ENCODE peak calls at places on chromosome 10, in six cellular contexts. One of them, this sample, is unnamed.
A peak's percentile ranks its signal among the peaks of the same experiment; 100 is the strongest.

GRCh38 chr10:34522542-34522941 is 292.6 kb downstream of the PARD3 start:
- DNase-seq in stimulated activated CD8-positive, alpha-beta memory T cell treated with anti-CD3 and anti-CD28 coated beads, Interleukin-7, amount 100 ng/mL, for 1 hour: no peak
- DNase-seq in prostate gland: no peak
- DNase-seq in small intestine: peak; percentile 40
- DNase-seq in endothelial cell: no peak
- DNase-seq in hepatic stellate cell: peak; percentile 14
- DNase-seq in this sample: no peak

GRCh38 chr10:11789294-11789693 is 33.9 kb upstream of the PROSER2 start:
- DNase-seq in small intestine: no peak
- DNase-seq in prostate gland: no peak
- DNase-seq in endothelial cell: no peak
- DNase-seq in stimulated activated CD8-positive, alpha-beta memory T cell treated with anti-CD3 and anti-CD28 coated beads, Interleukin-7, amount 100 ng/mL, for 1 hour: no peak
- DNase-seq in hepatic stellate cell: no peak
- DNase-seq in this sample: no peak

GRCh38 chr10:13993634-13994033 is 337.1 kb downstream of the FRMD4A start:
- DNase-seq in small intestine: no peak
- DNase-seq in hepatic stellate cell: no peak
- DNase-seq in endothelial cell: no peak
- DNase-seq in prostate gland: no peak
- DNase-seq in stimulated activated CD8-positive, alpha-beta memory T cell treated with anti-CD3 and anti-CD28 coated beads, Interleukin-7, amount 100 ng/mL, for 1 hour: no peak
- DNase-seq in this sample: no peak

GRCh38 chr10:13839430-13839986 is 252.7 kb downstream of the PRPF18 start:
- DNase-seq in stimulated activated CD8-positive, alpha-beta memory T cell treated with anti-CD3 and anti-CD28 coated beads, Interleukin-7, amount 100 ng/mL, for 1 hour: no peak
- DNase-seq in endothelial cell: no peak
- DNase-seq in prostate gland: no peak
- DNase-seq in small intestine: no peak
- DNase-seq in hepatic stellate cell: peak; percentile 79
- DNase-seq in this sample: no peak

GRCh38 chr10:127524869-127525268 is 24.2 kb upstream of the NPS start:
- DNase-seq in hepatic stellate cell: no peak
- DNase-seq in stimulated activated CD8-positive, alpha-beta memory T cell treated with anti-CD3 and anti-CD28 coated beads, Interleukin-7, amount 100 ng/mL, for 1 hour: no peak
- DNase-seq in prostate gland: no peak
- DNase-seq in small intestine: no peak
- DNase-seq in endothelial cell: no peak
- DNase-seq in this sample: no peak

GRCh38 chr10:121662945-121663917 is 65.0 kb upstream of the FGFR2 start:
- DNase-seq in endothelial cell: peak; percentile 72
- DNase-seq in stimulated activated CD8-positive, alpha-beta memory T cell treated with anti-CD3 and anti-CD28 coated beads, Interleukin-7, amount 100 ng/mL, for 1 hour: no peak
- DNase-seq in hepatic stellate cell: no peak
- DNase-seq in prostate gland: no peak
- DNase-seq in small intestine: no peak
- DNase-seq in this sample: peak; percentile 75

GRCh38 chr10:13984647-13985155 is 346.0 kb downstream of the FRMD4A start:
- DNase-seq in stimulated activated CD8-positive, alpha-beta memory T cell treated with anti-CD3 and anti-CD28 coated beads, Interleukin-7, amount 100 ng/mL, for 1 hour: no peak
- DNase-seq in endothelial cell: no peak
- DNase-seq in small intestine: no peak
- DNase-seq in prostate gland: no peak
- DNase-seq in hepatic stellate cell: peak; percentile 81
- DNase-seq in this sample: no peak

GRCh38 chr10:69936091-69936490 is 116.6 kb upstream of the MACROH2A2 start:
- DNase-seq in small intestine: no peak
- DNase-seq in stimulated activated CD8-positive, alpha-beta memory T cell treated with anti-CD3 and anti-CD28 coated beads, Interleukin-7, amount 100 ng/mL, for 1 hour: no peak
- DNase-seq in prostate gland: no peak
- DNase-seq in endothelial cell: no peak
- DNase-seq in hepatic stellate cell: peak; percentile 25
- DNase-seq in this sample: no peak

GRCh38 chr10:89518876-89519842 is 16.2 kb downstream of the SLC16A12 start:
- DNase-seq in hepatic stellate cell: peak; percentile 35
- DNase-seq in small intestine: no peak
- DNase-seq in prostate gland: no peak
- DNase-seq in stimulated activated CD8-positive, alpha-beta memory T cell treated with anti-CD3 and anti-CD28 coated beads, Interleukin-7, amount 100 ng/mL, for 1 hour: no peak
- DNase-seq in endothelial cell: no peak
- DNase-seq in this sample: no peak

GRCh38 chr10:91251430-91252056 is 31.1 kb downstream of the PCGF5 start:
- DNase-seq in small intestine: peak; percentile 69
- DNase-seq in hepatic stellate cell: peak; percentile 4
- DNase-seq in endothelial cell: peak; percentile 46
- DNase-seq in stimulated activated CD8-positive, alpha-beta memory T cell treated with anti-CD3 and anti-CD28 coated beads, Interleukin-7, amount 100 ng/mL, for 1 hour: no peak
- DNase-seq in prostate gland: peak; percentile 45
- DNase-seq in this sample: peak; percentile 11

GRCh38 chr10:15168296-15168780 is at the start of gene NMT2:
- DNase-seq in hepatic stellate cell: peak; percentile 92
- DNase-seq in endothelial cell: no peak
- DNase-seq in stimulated activated CD8-positive, alpha-beta memory T cell treated with anti-CD3 and anti-CD28 coated beads, Interleukin-7, amount 100 ng/mL, for 1 hour: no peak
- DNase-seq in prostate gland: no peak
- DNase-seq in small intestine: peak; percentile 85
- DNase-seq in this sample: peak; percentile 39

GRCh38 chr10:109877546-109877945 is 45.8 kb downstream of the XPNPEP1 start:
- DNase-seq in endothelial cell: no peak
- DNase-seq in prostate gland: no peak
- DNase-seq in stimulated activated CD8-positive, alpha-beta memory T cell treated with anti-CD3 and anti-CD28 coated beads, Interleukin-7, amount 100 ng/mL, for 1 hour: no peak
- DNase-seq in small intestine: no peak
- DNase-seq in hepatic stellate cell: no peak
- DNase-seq in this sample: no peak

GRCh38 chr10:70106958-70107791 is 25.4 kb downstream of the AIFM2 start:
- DNase-seq in small intestine: no peak
- DNase-seq in hepatic stellate cell: no peak
- DNase-seq in endothelial cell: peak; percentile 73
- DNase-seq in stimulated activated CD8-positive, alpha-beta memory T cell treated with anti-CD3 and anti-CD28 coated beads, Interleukin-7, amount 100 ng/mL, for 1 hour: no peak
- DNase-seq in prostate gland: no peak
- DNase-seq in this sample: peak; percentile 70

GRCh38 chr10:1170867-1171180 is 114.6 kb downstream of the WDR37 start:
- DNase-seq in hepatic stellate cell: no peak
- DNase-seq in endothelial cell: no peak
- DNase-seq in small intestine: no peak
- DNase-seq in prostate gland: no peak
- DNase-seq in stimulated activated CD8-positive, alpha-beta memory T cell treated with anti-CD3 and anti-CD28 coated beads, Interleukin-7, amount 100 ng/mL, for 1 hour: no peak
- DNase-seq in this sample: no peak

GRCh38 chr10:133335238-133336122 is 1.2 kb downstream of the CALY start:
- DNase-seq in small intestine: peak; percentile 42
- DNase-seq in prostate gland: no peak
- DNase-seq in stimulated activated CD8-positive, alpha-beta memory T cell treated with anti-CD3 and anti-CD28 coated beads, Interleukin-7, amount 100 ng/mL, for 1 hour: peak; percentile 51
- DNase-seq in endothelial cell: peak; percentile 58
- DNase-seq in hepatic stellate cell: peak; percentile 83
- DNase-seq in this sample: no peak

GRCh38 chr10:129568562-129569344 is 101.7 kb downstream of the MGMT start:
- DNase-seq in small intestine: no peak
- DNase-seq in prostate gland: no peak
- DNase-seq in hepatic stellate cell: no peak
- DNase-seq in stimulated activated CD8-positive, alpha-beta memory T cell treated with anti-CD3 and anti-CD28 coated beads, Interleukin-7, amount 100 ng/mL, for 1 hour: no peak
- DNase-seq in endothelial cell: no peak
- DNase-seq in this sample: no peak

GRCh38 chr10:88193018-88193417 is 329.6 kb downstream of the PTEN start:
- DNase-seq in stimulated activated CD8-positive, alpha-beta memory T cell treated with anti-CD3 and anti-CD28 coated beads, Interleukin-7, amount 100 ng/mL, for 1 hour: no peak
- DNase-seq in prostate gland: no peak
- DNase-seq in small intestine: no peak
- DNase-seq in endothelial cell: no peak
- DNase-seq in hepatic stellate cell: no peak
- DNase-seq in this sample: no peak

GRCh38 chr10:52741851-52742250 is 30.7 kb downstream of the MBL2 start:
- DNase-seq in prostate gland: no peak
- DNase-seq in hepatic stellate cell: no peak
- DNase-seq in stimulated activated CD8-positive, alpha-beta memory T cell treated with anti-CD3 and anti-CD28 coated beads, Interleukin-7, amount 100 ng/mL, for 1 hour: no peak
- DNase-seq in small intestine: no peak
- DNase-seq in endothelial cell: no peak
- DNase-seq in this sample: no peak

GRCh38 chr10:101558206-101558605 is 29.9 kb downstream of the POLL start:
- DNase-seq in hepatic stellate cell: no peak
- DNase-seq in endothelial cell: no peak
- DNase-seq in small intestine: peak; percentile 13
- DNase-seq in prostate gland: no peak
- DNase-seq in stimulated activated CD8-positive, alpha-beta memory T cell treated with anti-CD3 and anti-CD28 coated beads, Interleukin-7, amount 100 ng/mL, for 1 hour: no peak
- DNase-seq in this sample: no peak

GRCh38 chr10:33927347-33927746 is 592.9 kb upstream of the NRP1 start:
- DNase-seq in endothelial cell: no peak
- DNase-seq in small intestine: no peak
- DNase-seq in prostate gland: no peak
- DNase-seq in hepatic stellate cell: no peak
- DNase-seq in stimulated activated CD8-positive, alpha-beta memory T cell treated with anti-CD3 and anti-CD28 coated beads, Interleukin-7, amount 100 ng/mL, for 1 hour: no peak
- DNase-seq in this sample: no peak

GRCh38 chr10:97532935-97533671 is 34.4 kb downstream of the UBTD1 start:
- DNase-seq in stimulated activated CD8-positive, alpha-beta memory T cell treated with anti-CD3 and anti-CD28 coated beads, Interleukin-7, amount 100 ng/mL, for 1 hour: no peak
- DNase-seq in small intestine: no peak
- DNase-seq in endothelial cell: peak; percentile 31
- DNase-seq in hepatic stellate cell: no peak
- DNase-seq in prostate gland: no peak
- DNase-seq in this sample: no peak

GRCh38 chr10:95792874-95793285 is 36.9 kb downstream of the ENTPD1 start:
- DNase-seq in prostate gland: no peak
- DNase-seq in endothelial cell: no peak
- DNase-seq in small intestine: peak; percentile 7
- DNase-seq in stimulated activated CD8-positive, alpha-beta memory T cell treated with anti-CD3 and anti-CD28 coated beads, Interleukin-7, amount 100 ng/mL, for 1 hour: no peak
- DNase-seq in hepatic stellate cell: peak; percentile 19
- DNase-seq in this sample: no peak

GRCh38 chr10:63573068-63573697 is 52.0 kb downstream of the REEP3 start:
- DNase-seq in stimulated activated CD8-positive, alpha-beta memory T cell treated with anti-CD3 and anti-CD28 coated beads, Interleukin-7, amount 100 ng/mL, for 1 hour: no peak
- DNase-seq in hepatic stellate cell: peak; percentile 15
- DNase-seq in small intestine: no peak
- DNase-seq in prostate gland: no peak
- DNase-seq in endothelial cell: no peak
- DNase-seq in this sample: no peak

GRCh38 chr10:21015838-21016237 is 118.7 kb upstream of the NEBL start:
- DNase-seq in small intestine: no peak
- DNase-seq in stimulated activated CD8-positive, alpha-beta memory T cell treated with anti-CD3 and anti-CD28 coated beads, Interleukin-7, amount 100 ng/mL, for 1 hour: no peak
- DNase-seq in hepatic stellate cell: no peak
- DNase-seq in endothelial cell: no peak
- DNase-seq in prostate gland: no peak
- DNase-seq in this sample: no peak

GRCh38 chr10:4353059-4353655 is 472.9 kb upstream of the AKR1E2 start:
- DNase-seq in endothelial cell: no peak
- DNase-seq in stimulated activated CD8-positive, alpha-beta memory T cell treated with anti-CD3 and anti-CD28 coated beads, Interleukin-7, amount 100 ng/mL, for 1 hour: no peak
- DNase-seq in small intestine: no peak
- DNase-seq in hepatic stellate cell: no peak
- DNase-seq in prostate gland: no peak
- DNase-seq in this sample: no peak

GRCh38 chr10:114024876-114025609 is 18.6 kb upstream of the ADRB1 start:
- DNase-seq in hepatic stellate cell: no peak
- DNase-seq in endothelial cell: no peak
- DNase-seq in small intestine: peak; percentile 20
- DNase-seq in prostate gland: no peak
- DNase-seq in stimulated activated CD8-positive, alpha-beta memory T cell treated with anti-CD3 and anti-CD28 coated beads, Interleukin-7, amount 100 ng/mL, for 1 hour: no peak
- DNase-seq in this sample: no peak

GRCh38 chr10:57621466-57621865 is 646.2 kb downstream of the IPMK start:
- DNase-seq in endothelial cell: no peak
- DNase-seq in small intestine: no peak
- DNase-seq in stimulated activated CD8-positive, alpha-beta memory T cell treated with anti-CD3 and anti-CD28 coated beads, Interleukin-7, amount 100 ng/mL, for 1 hour: no peak
- DNase-seq in hepatic stellate cell: no peak
- DNase-seq in prostate gland: no peak
- DNase-seq in this sample: no peak

GRCh38 chr10:71666607-71667373 is 52.8 kb downstream of the C10orf105 start:
- DNase-seq in prostate gland: no peak
- DNase-seq in stimulated activated CD8-positive, alpha-beta memory T cell treated with anti-CD3 and anti-CD28 coated beads, Interleukin-7, amount 100 ng/mL, for 1 hour: no peak
- DNase-seq in hepatic stellate cell: no peak
- DNase-seq in small intestine: no peak
- DNase-seq in endothelial cell: no peak
- DNase-seq in this sample: no peak

GRCh38 chr10:7941576-7941975 is 112.9 kb upstream of the GATA3 start:
- DNase-seq in small intestine: no peak
- DNase-seq in endothelial cell: no peak
- DNase-seq in stimulated activated CD8-positive, alpha-beta memory T cell treated with anti-CD3 and anti-CD28 coated beads, Interleukin-7, amount 100 ng/mL, for 1 hour: no peak
- DNase-seq in hepatic stellate cell: no peak
- DNase-seq in prostate gland: no peak
- DNase-seq in this sample: no peak

GRCh38 chr10:111093741-111094380 is 17.0 kb downstream of the ADRA2A start:
- DNase-seq in stimulated activated CD8-positive, alpha-beta memory T cell treated with anti-CD3 and anti-CD28 coated beads, Interleukin-7, amount 100 ng/mL, for 1 hour: no peak
- DNase-seq in endothelial cell: no peak
- DNase-seq in small intestine: no peak
- DNase-seq in prostate gland: no peak
- DNase-seq in hepatic stellate cell: peak; percentile 32
- DNase-seq in this sample: no peak

GRCh38 chr10:29656451-29656992 is 21.8 kb upstream of the SVIL start:
- DNase-seq in prostate gland: no peak
- DNase-seq in hepatic stellate cell: no peak
- DNase-seq in endothelial cell: no peak
- DNase-seq in small intestine: no peak
- DNase-seq in stimulated activated CD8-positive, alpha-beta memory T cell treated with anti-CD3 and anti-CD28 coated beads, Interleukin-7, amount 100 ng/mL, for 1 hour: no peak
- DNase-seq in this sample: no peak

GRCh38 chr10:108014902-108015177 is 850.3 kb upstream of the SORCS1 start:
- DNase-seq in small intestine: no peak
- DNase-seq in hepatic stellate cell: no peak
- DNase-seq in prostate gland: no peak
- DNase-seq in stimulated activated CD8-positive, alpha-beta memory T cell treated with anti-CD3 and anti-CD28 coated beads, Interleukin-7, amount 100 ng/mL, for 1 hour: no peak
- DNase-seq in endothelial cell: no peak
- DNase-seq in this sample: no peak

GRCh38 chr10:14926722-14927416 is 27.0 kb downstream of the DCLRE1C start:
- DNase-seq in stimulated activated CD8-positive, alpha-beta memory T cell treated with anti-CD3 and anti-CD28 coated beads, Interleukin-7, amount 100 ng/mL, for 1 hour: no peak
- DNase-seq in small intestine: no peak
- DNase-seq in prostate gland: no peak
- DNase-seq in hepatic stellate cell: no peak
- DNase-seq in endothelial cell: no peak
- DNase-seq in this sample: no peak

GRCh38 chr10:114163062-114163861 is 10.7 kb downstream of the CCDC186 start:
- DNase-seq in stimulated activated CD8-positive, alpha-beta memory T cell treated with anti-CD3 and anti-CD28 coated beads, Interleukin-7, amount 100 ng/mL, for 1 hour: no peak
- DNase-seq in hepatic stellate cell: no peak
- DNase-seq in endothelial cell: no peak
- DNase-seq in prostate gland: no peak
- DNase-seq in small intestine: no peak
- DNase-seq in this sample: no peak

GRCh38 chr10:102243304-102243703 is 2.0 kb upstream of the PITX3 start:
- DNase-seq in endothelial cell: no peak
- DNase-seq in stimulated activated CD8-positive, alpha-beta memory T cell treated with anti-CD3 and anti-CD28 coated beads, Interleukin-7, amount 100 ng/mL, for 1 hour: no peak
- DNase-seq in prostate gland: no peak
- DNase-seq in small intestine: no peak
- DNase-seq in hepatic stellate cell: peak; percentile 79
- DNase-seq in this sample: no peak

GRCh38 chr10:22713853-22714523 is 390 bp downstream of the PIP4K2A start:
- DNase-seq in small intestine: no peak
- DNase-seq in prostate gland: peak; percentile 11
- DNase-seq in stimulated activated CD8-positive, alpha-beta memory T cell treated with anti-CD3 and anti-CD28 coated beads, Interleukin-7, amount 100 ng/mL, for 1 hour: no peak
- DNase-seq in hepatic stellate cell: peak; percentile 23
- DNase-seq in endothelial cell: peak; percentile 30
- DNase-seq in this sample: no peak

This sample was measured in iPS DF 6.9.